ENCODE peak calls at places on chromosome 2, in five cellular contexts. H is natural killer cell, D is PC-3, S is neural crest cell, V is body of pancreas. W is an unnamed sample.

GRCh38 chr2:181371195-181371594 is 86.0 kb upstream of the ITGA4 start:
- DNase-seq in H (no peak), D (no peak), S (no peak), V (no peak), W (no peak)

GRCh38 chr2:12318427-12319057 is 398.2 kb upstream of the TRIB2 start:
- DNase-seq in D (peak; percentile 95), V (no peak), H (no peak), S (no peak), W (no peak)

GRCh38 chr2:40814621-40815020 is 362.7 kb upstream of the SLC8A1 start:
- DNase-seq in D (peak; percentile 15), V (no peak), H (no peak), S (no peak), W (no peak)

GRCh38 chr2:225164406-225165048 is 122.3 kb upstream of the DOCK10 start:
- DNase-seq in D (no peak), V (peak; percentile 7), H (no peak), S (no peak), W (no peak)

GRCh38 chr2:132692816-132693215 is 22.8 kb upstream of the LYPD1 start:
- DNase-seq in D (no peak), V (no peak), H (no peak), S (no peak), W (no peak)

GRCh38 chr2:10367472-10368439 is 65.1 kb downstream of the HPCAL1 start:
- DNase-seq in S (no peak), D (no peak), H (no peak), V (no peak), W (no peak)

GRCh38 chr2:144502356-144502755 is 17.6 kb downstream of the ZEB2 start:
- DNase-seq in V (no peak), H (no peak), S (no peak), D (no peak), W (no peak)

GRCh38 chr2:212797484-212798205 is 259.0 kb upstream of the ERBB4 start:
- DNase-seq in D (no peak), H (no peak), S (no peak), V (no peak), W (no peak)

GRCh38 chr2:154194917-154195643 is 323.4 kb downstream of the GALNT13 start:
- DNase-seq in S (no peak), V (no peak), D (peak; percentile 6), H (no peak), W (no peak)

GRCh38 chr2:45860136-45861106 is 208.9 kb downstream of the PRKCE start:
- DNase-seq in V (peak; percentile 44), D (no peak), S (peak; percentile 36), H (no peak), W (no peak)

GRCh38 chr2:197294260-197294659 is 16.3 kb downstream of the ANKRD44 start:
- DNase-seq in H (no peak), S (no peak), D (no peak), V (no peak), W (no peak)

GRCh38 chr2:73290049-73290839 is 3.1 kb downstream of the EGR4 start:
- DNase-seq in H (no peak), S (no peak), D (peak; percentile 61), V (peak; percentile 61), W (peak; percentile 63)
- TF ChIP-seq CTCF in H (peak; percentile 59), S (peak; percentile 67), D (peak; percentile 83), V (peak; percentile 46), W (peak; percentile 64)

DNA sequence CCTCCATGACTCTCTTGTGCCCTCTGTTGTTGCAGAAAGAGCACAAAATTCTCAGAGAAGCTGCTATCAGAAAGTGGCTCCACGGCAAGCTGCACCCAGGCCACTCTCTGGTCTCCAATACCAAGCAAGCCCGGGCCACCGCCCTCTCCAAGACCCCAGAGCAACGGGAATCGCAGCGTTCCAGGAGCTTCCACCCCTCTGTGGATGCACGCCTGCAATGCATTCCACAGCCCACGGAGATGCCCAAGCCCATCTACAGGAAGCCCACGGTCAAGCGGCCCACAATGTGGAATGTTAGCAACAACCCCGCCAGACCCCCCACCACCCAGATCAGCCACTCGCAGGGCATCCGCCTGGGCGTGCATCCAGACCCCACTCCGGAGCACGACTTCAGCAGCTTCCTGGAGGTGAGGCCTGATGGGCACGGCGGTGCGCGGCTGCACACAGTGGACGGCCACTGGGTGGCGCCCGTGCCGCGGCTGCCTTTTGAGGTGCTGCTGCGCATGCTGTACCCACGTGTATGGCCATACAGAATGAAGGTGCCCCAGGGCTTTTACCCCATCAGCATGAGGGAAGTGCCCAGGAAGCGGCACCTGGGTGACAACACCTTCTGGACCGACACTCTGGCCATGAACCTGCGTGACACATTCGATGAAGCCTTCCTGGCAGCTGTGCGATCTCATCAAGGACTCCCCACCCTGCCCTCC is 6.3 kb downstream of the ANKRD53 start:
- DNase-seq in H (peak; percentile 81), V (peak; percentile 71), D (no peak), S (peak; percentile 62), W (peak; percentile 75)
- TF ChIP-seq CTCF in H (peak; percentile 92), V (peak; percentile 53), D (peak; percentile 61), S (peak; percentile 83), W (peak; percentile 86)

GRCh38 chr2:128591022-128591840 is 272.6 kb upstream of the HS6ST1 start:
- DNase-seq in V (no peak), H (no peak), S (no peak), D (no peak), W (no peak)

GRCh38 chr2:128594273-128594910 is 275.7 kb upstream of the HS6ST1 start:
- DNase-seq in S (no peak), D (no peak), V (no peak), H (no peak), W (no peak)

GRCh38 chr2:128593518-128594272 is 275.0 kb upstream of the HS6ST1 start:
- DNase-seq in S (no peak), D (no peak), V (peak; percentile 45), H (no peak), W (no peak)

GRCh38 chr2:128590309-128591021 is 271.8 kb upstream of the HS6ST1 start:
- DNase-seq in D (no peak), H (no peak), S (no peak), V (no peak), W (no peak)

DNA sequence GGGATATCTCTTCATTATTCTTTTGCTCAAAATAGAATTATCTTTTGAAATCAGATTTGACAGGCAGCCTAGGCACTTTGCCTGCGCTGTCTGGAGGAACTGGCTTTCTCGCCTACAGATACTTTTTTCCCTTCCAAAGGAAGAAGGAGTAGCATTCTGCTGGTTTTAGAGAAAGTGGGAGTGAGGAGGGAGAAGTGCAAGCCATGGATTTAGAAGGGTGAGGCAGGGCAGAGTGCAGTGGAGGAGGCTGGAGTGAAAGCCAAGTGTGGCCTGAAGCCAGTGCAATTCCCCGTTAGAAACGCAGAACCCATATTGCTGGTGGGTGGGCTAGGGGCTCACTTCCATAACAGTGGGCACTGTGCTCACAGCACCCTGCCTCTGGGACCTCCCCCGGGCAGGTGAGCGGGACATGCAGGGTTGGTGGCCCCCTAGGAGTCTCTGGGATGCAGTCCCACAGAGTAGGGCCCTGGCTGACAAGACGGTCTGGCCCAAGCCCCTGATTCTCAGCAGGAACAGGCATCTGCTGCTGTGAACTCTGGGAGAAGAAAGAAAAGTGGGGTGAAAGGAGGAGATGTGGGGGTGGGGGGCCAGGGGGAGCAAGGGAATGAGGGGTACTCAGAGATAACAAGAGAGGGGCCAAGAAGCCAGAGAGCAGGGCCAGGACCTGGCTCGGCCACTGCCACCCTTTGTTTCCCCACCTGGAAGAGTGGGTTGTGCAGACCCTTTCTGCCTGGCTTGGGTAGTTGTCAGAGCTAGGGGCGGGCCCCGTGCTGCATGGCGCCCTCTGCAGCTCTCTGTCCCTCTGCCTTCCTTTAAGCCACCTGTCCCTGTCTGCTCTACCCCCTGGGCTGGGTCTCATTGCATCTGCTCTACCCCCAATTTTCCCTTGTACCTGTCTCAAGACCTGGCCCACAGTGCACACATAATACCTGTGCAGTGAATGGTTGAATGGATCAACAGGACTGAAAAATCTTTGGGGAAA is 273.5 kb upstream of the HS6ST1 start:
- DNase-seq in H (no peak), V (no peak), D (no peak), S (no peak), W (no peak)
- TF ChIP-seq CTCF in H (no peak), V (no peak), D (no peak), S (no peak), W (no peak)

GRCh38 chr2:130327703-130328527 is 14.8 kb upstream of the IMP4 start:
- DNase-seq in V (no peak), D (peak; percentile 75), S (no peak), H (no peak), W (no peak)
- TF ChIP-seq CTCF in V (no peak), D (no peak), S (peak; percentile 57), H (no peak), W (peak; percentile 56)

GRCh38 chr2:235492850-235493344 is 946 bp upstream of the AGAP1 start:
- DNase-seq in V (no peak), S (no peak), H (no peak), D (no peak), W (no peak)
- TF ChIP-seq CTCF in V (no peak), S (no peak), H (no peak), D (no peak), W (no peak)

GRCh38 chr2:111703759-111704158 is 180.2 kb downstream of the ANAPC1 start:
- DNase-seq in H (no peak), D (no peak), S (no peak), V (no peak), W (peak; percentile 50)
- TF ChIP-seq CTCF in H (no peak), D (no peak), S (no peak), V (no peak), W (no peak)

W was measured in type B pancreatic cell.